ENCODE peak calls at places on chromosomes 4 and X, in five cellular contexts. M, N, A, Y and U are unnamed samples.
A peak's percentile ranks its signal among the peaks of the same experiment; 100 is the strongest.

GRCh38 chrX:11664211-11664888 is 1.4 kb downstream of the ARHGAP6 start:
- DNase-seq in M (peak; percentile 24), N (peak; percentile 16), A (peak; percentile 11), Y (no peak), U (no peak)

GRCh38 chr4:156113138-156113537 is 159.5 kb upstream of the CTSO start:
- DNase-seq in M (peak; percentile 25), N (peak; percentile 13), A (peak; percentile 21), Y (no peak), U (no peak)

GRCh38 chr4:121686265-121686664 is 10.5 kb downstream of the ANXA5 start:
- DNase-seq in M (peak; percentile 67), N (no peak), A (no peak), Y (no peak), U (no peak)

GRCh38 chr4:8241895-8242696 is 27.5 kb upstream of the HTRA3 start:
- DNase-seq in M (peak; percentile 80), N (peak; percentile 96), A (peak; percentile 90), Y (peak; percentile 64), U (peak; percentile 78)

GRCh38 chr4:5998333-5998936 is 19.8 kb downstream of the C4orf50 start:
- DNase-seq in M (peak; percentile 67), N (peak; percentile 85), A (peak; percentile 66), Y (peak; percentile 10), U (peak; percentile 29)

GRCh38 chrX:38614485-38614884 is 53.1 kb downstream of the TSPAN7 start:
- DNase-seq in M (no peak), N (no peak), A (no peak), Y (no peak), U (no peak)

GRCh38 chr4:94011190-94011589 is 182.6 kb downstream of the ATOH1 start:
- DNase-seq in M (no peak), N (peak; percentile 7), A (no peak), Y (no peak), U (no peak)

GRCh38 chrX:2502668-2503519 is 2.1 kb upstream of the DHRSX start:
- DNase-seq in M (peak; percentile 43), N (no peak), A (peak; percentile 45), Y (no peak), U (no peak)

GRCh38 chr4:56206258-56206657 is 181.0 kb downstream of the AASDH start:
- DNase-seq in M (no peak), N (no peak), A (no peak), Y (no peak), U (no peak)

GRCh38 chrX:45850775-45851433 is 650.2 kb upstream of the DIPK2B start:
- DNase-seq in M (peak; percentile 49), N (peak; percentile 19), A (peak; percentile 27), Y (no peak), U (no peak)

GRCh38 chr4:7844247-7844991 is 95.2 kb downstream of the AFAP1 start:
- DNase-seq in M (peak; percentile 99), N (peak; percentile 92), A (peak; percentile 97), Y (peak; percentile 93), U (peak; percentile 55)

GRCh38 chrX:20517565-20517964 is 250.9 kb upstream of the RPS6KA3 start:
- DNase-seq in M (no peak), N (no peak), A (no peak), Y (peak; percentile 13), U (no peak)

GRCh38 chr4:184765473-184766346 is 31.8 kb upstream of the CENPU start:
- DNase-seq in M (no peak), N (peak; percentile 55), A (no peak), Y (no peak), U (no peak)

GRCh38 chr4:141636771-141637460 is 533 bp downstream of the IL15 start:
- DNase-seq in M (peak; percentile 69), N (peak; percentile 65), A (peak; percentile 51), Y (no peak), U (peak; percentile 18)

GRCh38 chrX:23621621-23622265 is 45.5 kb upstream of the PRDX4 start:
- DNase-seq in M (no peak), N (no peak), A (no peak), Y (no peak), U (no peak)

GRCh38 chr4:15515106-15515505 is 45.4 kb downstream of the CC2D2A start:
- DNase-seq in M (peak; percentile 26), N (no peak), A (peak; percentile 40), Y (no peak), U (no peak)

GRCh38 chr4:82201303-82201702 is 172.5 kb downstream of the HNRNPD start:
- DNase-seq in M (no peak), N (no peak), A (peak; percentile 1), Y (no peak), U (no peak)

GRCh38 chr4:14022428-14022827 is 394.9 kb upstream of the BOD1L1 start:
- DNase-seq in M (peak; percentile 38), N (no peak), A (peak; percentile 40), Y (peak; percentile 10), U (no peak)

GRCh38 chrX:30530591-30530990 is 47.0 kb downstream of the TASL start:
- DNase-seq in M (peak; percentile 59), N (no peak), A (peak; percentile 51), Y (no peak), U (no peak)

GRCh38 chr4:175469519-175469918 is 342.5 kb downstream of the GPM6A start:
- DNase-seq in M (peak; percentile 31), N (no peak), A (peak; percentile 7), Y (no peak), U (no peak)

GRCh38 chr4:54296548-54297203 is 67.6 kb downstream of the PDGFRA start:
- DNase-seq in M (no peak), N (no peak), A (no peak), Y (no peak), U (no peak)

GRCh38 chr4:124053872-124054538 is 657.4 kb downstream of the SPRY1 start:
- DNase-seq in M (peak; percentile 32), N (no peak), A (peak; percentile 42), Y (no peak), U (no peak)

GRCh38 chr4:94410678-94411206 is 41.0 kb upstream of the PDLIM5 start:
- DNase-seq in M (peak; percentile 97), N (no peak), A (peak; percentile 88), Y (no peak), U (no peak)

GRCh38 chr4:145511913-145512522 is 30.4 kb downstream of the SMAD1 start:
- DNase-seq in M (peak; percentile 46), N (no peak), A (peak; percentile 57), Y (no peak), U (no peak)

GRCh38 chr4:148730766-148731165 is 288.6 kb upstream of the NR3C2 start:
- DNase-seq in M (no peak), N (no peak), A (no peak), Y (no peak), U (no peak)

GRCh38 chr4:145815626-145816025 is 123.0 kb downstream of the ZNF827 start:
- DNase-seq in M (peak; percentile 34), N (no peak), A (no peak), Y (no peak), U (no peak)

GRCh38 chrX:30612250-30612655 is 34.7 kb upstream of the TASL start:
- DNase-seq in M (no peak), N (no peak), A (no peak), Y (no peak), U (no peak)

DNA sequence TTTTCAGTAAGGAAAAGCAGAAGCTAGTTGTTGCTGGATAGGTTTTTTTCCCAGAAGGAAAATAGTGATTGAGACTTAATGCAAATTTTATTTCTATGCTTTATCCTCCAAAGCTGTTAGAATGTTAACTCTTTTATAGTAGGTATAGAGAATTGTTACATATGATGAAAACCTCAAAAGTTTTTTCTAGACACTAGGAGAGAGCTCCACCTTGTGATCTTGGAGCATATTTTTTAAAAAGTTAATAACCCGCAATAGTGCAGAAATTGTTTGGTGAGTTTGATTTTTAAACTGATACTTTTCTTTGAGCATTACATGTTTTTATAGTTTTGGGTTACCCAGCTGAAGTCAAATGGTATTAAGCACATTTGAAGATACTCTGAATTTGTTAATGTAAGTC is 56.5 kb downstream of the STAG2 start:
- DNase-seq in M (peak; percentile 13), N (no peak), A (peak; percentile 9), Y (no peak), U (no peak)
- TF ChIP-seq CTCF in M (peak; percentile 1), N (no peak), A (no peak), Y (peak; percentile 20), U (peak; percentile 27)

GRCh38 chr4:131296192-131296591 is 1852.9 kb upstream of the PCDH10 start:
- DNase-seq in M (no peak), N (no peak), A (no peak), Y (no peak), U (no peak)

GRCh38 chr4:131304686-131305085 is 1844.4 kb upstream of the PCDH10 start:
- DNase-seq in M (no peak), N (no peak), A (no peak), Y (no peak), U (no peak)

GRCh38 chr4:131302108-131302507 is 1847.0 kb upstream of the PCDH10 start:
- DNase-seq in M (no peak), N (peak; percentile 36), A (no peak), Y (no peak), U (no peak)
- TF ChIP-seq CTCF in M (no peak), N (peak; percentile 29), A (no peak), Y (no peak), U (no peak)

DNA sequence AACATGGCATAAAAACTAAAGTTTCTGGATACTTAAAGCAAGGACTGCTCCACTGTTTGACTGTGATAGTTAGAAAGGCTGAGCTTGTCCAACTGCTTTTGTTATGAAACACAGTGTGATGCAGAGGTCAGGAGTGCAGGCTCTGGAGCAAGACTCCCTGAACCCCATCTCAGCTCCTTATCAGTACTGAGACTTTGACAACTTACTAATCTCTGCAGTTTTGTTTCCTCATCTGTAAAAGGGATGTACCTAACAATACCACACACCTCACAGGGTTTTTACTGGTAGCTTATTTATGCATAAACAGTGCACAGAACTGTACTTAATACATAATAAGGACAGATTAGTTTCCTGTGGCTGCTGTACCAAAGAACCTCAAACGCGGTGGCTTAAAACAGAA is 804.3 kb downstream of the FSTL5 start:
- DNase-seq in M (no peak), N (no peak), A (no peak), Y (no peak), U (no peak)
- TF ChIP-seq CTCF in M (no peak), N (no peak), A (no peak), Y (no peak), U (no peak)

DNA sequence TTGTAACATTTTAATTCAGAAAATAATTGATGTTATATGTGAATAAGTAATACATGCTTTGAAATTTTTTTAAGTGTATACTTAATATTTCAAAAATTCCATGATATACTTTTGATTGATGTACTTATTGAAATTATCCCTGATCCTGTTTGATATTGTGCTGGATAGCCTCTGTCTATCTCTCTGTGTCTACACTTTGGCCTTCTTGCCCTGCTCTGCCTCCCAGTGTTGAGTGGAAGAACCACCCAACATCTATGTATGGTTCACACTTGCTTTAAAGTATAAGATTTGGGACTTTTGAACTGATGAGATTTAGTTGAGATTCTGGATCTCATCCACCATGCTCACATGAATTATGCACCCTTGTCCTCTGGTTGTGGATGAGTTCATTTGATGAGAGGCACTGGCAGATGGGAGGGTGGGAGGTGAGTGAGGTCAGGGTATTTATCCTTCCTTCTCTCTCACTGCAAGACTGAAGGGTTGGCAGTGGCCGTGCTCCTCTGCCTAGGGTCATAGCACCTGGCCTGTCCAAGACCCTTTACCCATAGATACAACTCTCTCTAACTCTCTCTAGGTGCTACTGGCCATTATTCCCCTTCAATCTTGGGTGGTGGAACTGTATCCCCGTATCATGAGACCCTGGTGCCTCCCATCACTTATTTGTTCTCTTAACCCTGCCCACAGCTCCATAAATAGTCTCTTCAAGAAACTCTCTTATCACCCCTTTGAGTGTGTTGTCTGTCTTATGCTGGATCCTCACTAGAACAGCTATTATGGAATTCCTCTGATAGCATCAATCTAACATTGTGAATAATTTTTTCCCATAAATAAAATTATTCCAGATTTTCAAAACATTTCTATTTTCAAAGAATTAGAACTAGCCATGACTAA is 75.2 kb downstream of the CORIN start:
- DNase-seq in M (no peak), N (no peak), A (no peak), Y (no peak), U (no peak)
- TF ChIP-seq CTCF in M (no peak), N (peak; percentile 11), A (no peak), Y (no peak), U (no peak)